ENCODE peak calls at places on chromosomes 6 and 20, in ten cellular contexts. One of them, this sample, is unnamed.

GRCh38 chr6:108737594-108738546 is 110.4 kb upstream of the ARMC2 start:
- DNase-seq in right lobe of liver: no peak
- DNase-seq in ovary: no peak
- DNase-seq in A549: peak
- DNase-seq in HepG2: no peak
- DNase-seq in breast epithelium: no peak
- DNase-seq in upper lobe of left lung: no peak
- DNase-seq in HCT116: peak
- DNase-seq in heart left ventricle: peak
- DNase-seq in gastrocnemius medialis: peak
- DNase-seq in this sample: peak

GRCh38 chr20:22604815-22605214 is 20.4 kb upstream of the FOXA2 start:
- DNase-seq in ovary: no peak
- DNase-seq in right lobe of liver: no peak
- DNase-seq in A549: no peak
- DNase-seq in HepG2: no peak
- DNase-seq in heart left ventricle: no peak
- DNase-seq in upper lobe of left lung: no peak
- DNase-seq in breast epithelium: no peak
- DNase-seq in gastrocnemius medialis: no peak
- DNase-seq in HCT116: no peak
- DNase-seq in this sample: no peak

GRCh38 chr6:73694711-73695411 is 1.1 kb upstream of the CD109 start:
- DNase-seq in HCT116: no peak
- DNase-seq in right lobe of liver: no peak
- DNase-seq in gastrocnemius medialis: no peak
- DNase-seq in heart left ventricle: no peak
- DNase-seq in upper lobe of left lung: no peak
- DNase-seq in HepG2: no peak
- DNase-seq in breast epithelium: no peak
- DNase-seq in A549: peak
- DNase-seq in ovary: no peak
- DNase-seq in this sample: no peak

GRCh38 chr6:36249536-36249935 is 20.3 kb upstream of the PNPLA1 start:
- DNase-seq in HepG2: no peak
- DNase-seq in heart left ventricle: no peak
- DNase-seq in upper lobe of left lung: no peak
- DNase-seq in gastrocnemius medialis: no peak
- DNase-seq in ovary: no peak
- DNase-seq in breast epithelium: no peak
- DNase-seq in right lobe of liver: no peak
- DNase-seq in A549: no peak
- DNase-seq in HCT116: no peak
- DNase-seq in this sample: no peak

GRCh38 chr6:47964994-47965393 is 146.0 kb downstream of the PTCHD4 start:
- DNase-seq in right lobe of liver: no peak
- DNase-seq in A549: no peak
- DNase-seq in HepG2: no peak
- DNase-seq in gastrocnemius medialis: no peak
- DNase-seq in HCT116: no peak
- DNase-seq in heart left ventricle: no peak
- DNase-seq in upper lobe of left lung: no peak
- DNase-seq in ovary: no peak
- DNase-seq in breast epithelium: no peak
- DNase-seq in this sample: no peak

GRCh38 chr20:12072221-12072944 is 154.7 kb downstream of the BTBD3 start:
- DNase-seq in upper lobe of left lung: no peak
- DNase-seq in right lobe of liver: no peak
- DNase-seq in HepG2: no peak
- DNase-seq in A549: no peak
- DNase-seq in breast epithelium: no peak
- DNase-seq in gastrocnemius medialis: no peak
- DNase-seq in HCT116: no peak
- DNase-seq in heart left ventricle: peak
- DNase-seq in ovary: no peak
- DNase-seq in this sample: no peak

GRCh38 chr20:45970646-45971424 is 1.2 kb downstream of the ZNF335 start:
- DNase-seq in HCT116: no peak
- DNase-seq in right lobe of liver: peak
- DNase-seq in upper lobe of left lung: peak
- DNase-seq in gastrocnemius medialis: no peak
- DNase-seq in breast epithelium: no peak
- DNase-seq in ovary: peak
- DNase-seq in HepG2: no peak
- DNase-seq in A549: no peak
- DNase-seq in heart left ventricle: no peak
- DNase-seq in this sample: peak

GRCh38 chr6:2909718-2910117 is 6.6 kb upstream of the SERPINB9 start:
- DNase-seq in gastrocnemius medialis: no peak
- DNase-seq in upper lobe of left lung: no peak
- DNase-seq in A549: no peak
- DNase-seq in ovary: no peak
- DNase-seq in right lobe of liver: no peak
- DNase-seq in breast epithelium: peak
- DNase-seq in HepG2: no peak
- DNase-seq in HCT116: no peak
- DNase-seq in heart left ventricle: no peak
- DNase-seq in this sample: no peak

GRCh38 chr20:577167-577791 is 32.8 kb downstream of the TCF15 start:
- DNase-seq in ovary: no peak
- DNase-seq in HepG2: peak
- DNase-seq in heart left ventricle: no peak
- DNase-seq in breast epithelium: no peak
- DNase-seq in A549: peak
- DNase-seq in gastrocnemius medialis: no peak
- DNase-seq in right lobe of liver: no peak
- DNase-seq in upper lobe of left lung: no peak
- DNase-seq in HCT116: peak
- DNase-seq in this sample: peak

GRCh38 chr20:4040283-4041179 is 25.2 kb upstream of the RNF24 start:
- DNase-seq in ovary: no peak
- DNase-seq in breast epithelium: no peak
- DNase-seq in HepG2: no peak
- DNase-seq in upper lobe of left lung: no peak
- DNase-seq in right lobe of liver: no peak
- DNase-seq in A549: no peak
- DNase-seq in HCT116: no peak
- DNase-seq in gastrocnemius medialis: no peak
- DNase-seq in heart left ventricle: no peak
- DNase-seq in this sample: peak

GRCh38 chr20:46216770-46217464 is 91.4 kb downstream of the CDH22 start:
- DNase-seq in upper lobe of left lung: no peak
- DNase-seq in HCT116: no peak
- DNase-seq in HepG2: no peak
- DNase-seq in gastrocnemius medialis: no peak
- DNase-seq in heart left ventricle: no peak
- DNase-seq in breast epithelium: no peak
- DNase-seq in ovary: no peak
- DNase-seq in A549: no peak
- DNase-seq in right lobe of liver: no peak
- DNase-seq in this sample: no peak

GRCh38 chr6:33088931-33089640 is 13.3 kb downstream of the HLA-DPB1 start:
- DNase-seq in breast epithelium: no peak
- DNase-seq in upper lobe of left lung: no peak
- DNase-seq in HCT116: no peak
- DNase-seq in right lobe of liver: no peak
- DNase-seq in gastrocnemius medialis: no peak
- DNase-seq in heart left ventricle: no peak
- DNase-seq in HepG2: no peak
- DNase-seq in ovary: no peak
- DNase-seq in A549: no peak
- DNase-seq in this sample: no peak
- TF ChIP-seq POLR2A in breast epithelium: no peak
- TF ChIP-seq POLR2A in upper lobe of left lung: no peak
- TF ChIP-seq POLR2A in HCT116: no peak
- TF ChIP-seq POLR2A in right lobe of liver: no peak
- TF ChIP-seq POLR2A in gastrocnemius medialis: no peak
- TF ChIP-seq POLR2A in heart left ventricle: no peak
- TF ChIP-seq POLR2A in HepG2: no peak
- TF ChIP-seq POLR2A in ovary: no peak
- TF ChIP-seq POLR2A in A549: no peak
- TF ChIP-seq POLR2A in this sample: no peak

GRCh38 chr6:158782432-158783166 is 36.6 kb downstream of the EZR start:
- DNase-seq in upper lobe of left lung: no peak
- DNase-seq in right lobe of liver: no peak
- DNase-seq in gastrocnemius medialis: no peak
- DNase-seq in HepG2: no peak
- DNase-seq in HCT116: no peak
- DNase-seq in breast epithelium: no peak
- DNase-seq in A549: no peak
- DNase-seq in ovary: no peak
- DNase-seq in heart left ventricle: no peak
- DNase-seq in this sample: no peak

GRCh38 chr6:158785036-158785435 is 34.1 kb downstream of the EZR start:
- DNase-seq in gastrocnemius medialis: no peak
- DNase-seq in A549: no peak
- DNase-seq in HepG2: no peak
- DNase-seq in heart left ventricle: no peak
- DNase-seq in ovary: no peak
- DNase-seq in HCT116: no peak
- DNase-seq in upper lobe of left lung: no peak
- DNase-seq in breast epithelium: no peak
- DNase-seq in right lobe of liver: no peak
- DNase-seq in this sample: no peak

GRCh38 chr6:158783167-158783450 is 36.1 kb downstream of the EZR start:
- DNase-seq in HCT116: no peak
- DNase-seq in A549: no peak
- DNase-seq in gastrocnemius medialis: no peak
- DNase-seq in HepG2: no peak
- DNase-seq in heart left ventricle: no peak
- DNase-seq in breast epithelium: no peak
- DNase-seq in right lobe of liver: no peak
- DNase-seq in ovary: no peak
- DNase-seq in upper lobe of left lung: no peak
- DNase-seq in this sample: peak

GRCh38 chr6:158783851-158784250 is 35.3 kb downstream of the EZR start:
- DNase-seq in gastrocnemius medialis: no peak
- DNase-seq in upper lobe of left lung: no peak
- DNase-seq in HCT116: no peak
- DNase-seq in breast epithelium: no peak
- DNase-seq in ovary: no peak
- DNase-seq in right lobe of liver: no peak
- DNase-seq in heart left ventricle: no peak
- DNase-seq in HepG2: no peak
- DNase-seq in A549: no peak
- DNase-seq in this sample: no peak

DNA sequence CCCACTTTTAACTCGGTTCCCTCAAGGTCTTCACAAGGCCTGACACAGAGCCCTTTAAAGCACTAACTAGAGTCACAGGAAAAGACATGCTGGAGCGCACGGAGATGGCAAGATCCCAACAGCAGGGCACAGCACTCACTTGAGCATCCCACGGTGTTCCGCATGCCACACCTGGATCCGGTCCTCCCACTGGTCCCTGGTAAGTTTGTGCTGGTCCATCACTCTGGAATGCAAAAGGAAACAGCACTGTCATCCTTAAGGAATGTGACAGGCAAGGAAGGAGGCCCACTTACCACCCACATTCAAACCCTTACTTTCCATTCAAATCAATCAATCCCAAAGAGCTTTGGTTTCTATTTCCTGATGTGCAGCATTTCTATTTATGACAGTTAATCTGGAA is 34.7 kb downstream of the EZR start:
- DNase-seq in heart left ventricle: no peak
- DNase-seq in ovary: no peak
- DNase-seq in right lobe of liver: no peak
- DNase-seq in HepG2: no peak
- DNase-seq in HCT116: no peak
- DNase-seq in breast epithelium: peak
- DNase-seq in gastrocnemius medialis: no peak
- DNase-seq in A549: no peak
- DNase-seq in upper lobe of left lung: no peak
- DNase-seq in this sample: no peak
- H3K27ac ChIP-seq in heart left ventricle: no peak
- H3K27ac ChIP-seq in ovary: no peak
- H3K27ac ChIP-seq in right lobe of liver: no peak
- H3K27ac ChIP-seq in HepG2: no peak
- H3K27ac ChIP-seq in HCT116: peak
- H3K27ac ChIP-seq in breast epithelium: no peak
- H3K27ac ChIP-seq in gastrocnemius medialis: no peak
- H3K27ac ChIP-seq in A549: peak
- H3K27ac ChIP-seq in upper lobe of left lung: no peak
- H3K27ac ChIP-seq in this sample: no peak

GRCh38 chr6:159256128-159256527 is 86.9 kb downstream of the FNDC1 start:
- DNase-seq in heart left ventricle: no peak
- DNase-seq in right lobe of liver: no peak
- DNase-seq in HepG2: no peak
- DNase-seq in A549: no peak
- DNase-seq in breast epithelium: no peak
- DNase-seq in gastrocnemius medialis: no peak
- DNase-seq in ovary: no peak
- DNase-seq in HCT116: no peak
- DNase-seq in upper lobe of left lung: no peak
- DNase-seq in this sample: no peak

GRCh38 chr6:159254186-159254585 is 85.0 kb downstream of the FNDC1 start:
- DNase-seq in HCT116: no peak
- DNase-seq in breast epithelium: no peak
- DNase-seq in upper lobe of left lung: no peak
- DNase-seq in heart left ventricle: no peak
- DNase-seq in right lobe of liver: no peak
- DNase-seq in ovary: no peak
- DNase-seq in gastrocnemius medialis: no peak
- DNase-seq in HepG2: no peak
- DNase-seq in A549: no peak
- DNase-seq in this sample: no peak

GRCh38 chr6:159250633-159251032 is 81.4 kb downstream of the FNDC1 start:
- DNase-seq in HCT116: no peak
- DNase-seq in right lobe of liver: no peak
- DNase-seq in breast epithelium: no peak
- DNase-seq in upper lobe of left lung: no peak
- DNase-seq in HepG2: no peak
- DNase-seq in A549: no peak
- DNase-seq in gastrocnemius medialis: no peak
- DNase-seq in ovary: no peak
- DNase-seq in heart left ventricle: no peak
- DNase-seq in this sample: no peak

GRCh38 chr6:159255434-159255951 is 86.3 kb downstream of the FNDC1 start:
- DNase-seq in right lobe of liver: peak
- DNase-seq in A549: no peak
- DNase-seq in heart left ventricle: no peak
- DNase-seq in ovary: no peak
- DNase-seq in breast epithelium: no peak
- DNase-seq in HepG2: no peak
- DNase-seq in gastrocnemius medialis: no peak
- DNase-seq in HCT116: no peak
- DNase-seq in upper lobe of left lung: no peak
- DNase-seq in this sample: no peak

GRCh38 chr6:159252955-159253508 is 83.8 kb downstream of the FNDC1 start:
- DNase-seq in HCT116: peak
- DNase-seq in A549: peak
- DNase-seq in right lobe of liver: no peak
- DNase-seq in upper lobe of left lung: no peak
- DNase-seq in HepG2: peak
- DNase-seq in heart left ventricle: no peak
- DNase-seq in gastrocnemius medialis: no peak
- DNase-seq in ovary: no peak
- DNase-seq in breast epithelium: no peak
- DNase-seq in this sample: no peak
- H3K4me3 ChIP-seq in HCT116: no peak
- H3K4me3 ChIP-seq in A549: no peak
- H3K4me3 ChIP-seq in right lobe of liver: no peak
- H3K4me3 ChIP-seq in upper lobe of left lung: no peak
- H3K4me3 ChIP-seq in HepG2: no peak
- H3K4me3 ChIP-seq in heart left ventricle: no peak
- H3K4me3 ChIP-seq in gastrocnemius medialis: no peak
- H3K4me3 ChIP-seq in ovary: no peak
- H3K4me3 ChIP-seq in breast epithelium: peak
- H3K4me3 ChIP-seq in this sample: no peak

GRCh38 chr6:138973481-138974140 is 14.4 kb downstream of the REPS1 start:
- DNase-seq in HepG2: no peak
- DNase-seq in HCT116: no peak
- DNase-seq in gastrocnemius medialis: no peak
- DNase-seq in upper lobe of left lung: no peak
- DNase-seq in heart left ventricle: no peak
- DNase-seq in A549: peak
- DNase-seq in ovary: no peak
- DNase-seq in right lobe of liver: no peak
- DNase-seq in breast epithelium: no peak
- DNase-seq in this sample: no peak
- TF ChIP-seq POLR2A in HepG2: no peak
- TF ChIP-seq POLR2A in HCT116: no peak
- TF ChIP-seq POLR2A in gastrocnemius medialis: no peak
- TF ChIP-seq POLR2A in upper lobe of left lung: no peak
- TF ChIP-seq POLR2A in heart left ventricle: no peak
- TF ChIP-seq POLR2A in A549: no peak
- TF ChIP-seq POLR2A in ovary: no peak
- TF ChIP-seq POLR2A in right lobe of liver: no peak
- TF ChIP-seq POLR2A in breast epithelium: no peak
- TF ChIP-seq POLR2A in this sample: no peak